ENCODE peak calls at places on chromosome 1, in six cellular contexts. F, J, G, V, C and H are unnamed samples.

GRCh38 chr1:66372522-66373071 is 161.4 kb upstream of the SGIP1 start:
- DNase-seq in C (no peak), G (no peak), J (no peak), V (no peak), F (no peak), H (no peak)

GRCh38 chr1:2210084-2210653 is 15.6 kb upstream of the FAAP20 start:
- DNase-seq in F (no peak), V (no peak), J (no peak), C (no peak), G (no peak), H (no peak)

GRCh38 chr1:111204923-111205723 is 4.7 kb upstream of the DENND2D start:
- DNase-seq in C (no peak), J (no peak), F (no peak), G (no peak), V (no peak), H (no peak)

GRCh38 chr1:193058529-193059281 is 455 bp downstream of the UCHL5 start:
- DNase-seq in F (peak), J (peak), V (peak), G (peak), C (no peak), H (no peak)

GRCh38 chr1:176765608-176766007 is 302.6 kb downstream of the PAPPA2 start:
- DNase-seq in G (no peak), J (no peak), V (no peak), C (no peak), F (no peak), H (no peak)

GRCh38 chr1:114341886-114342285 is 169.1 kb downstream of the TRIM33 start:
- DNase-seq in F (no peak), G (no peak), J (no peak), V (no peak), C (no peak), H (no peak)

GRCh38 chr1:203465943-203466342 is 9.7 kb upstream of the PRELP start:
- DNase-seq in V (no peak), J (no peak), G (no peak), C (no peak), F (peak), H (no peak)

GRCh38 chr1:155022136-155022926 is 11.2 kb downstream of the DCST2 start:
- DNase-seq in V (no peak), F (no peak), G (no peak), J (peak), C (no peak), H (no peak)

GRCh38 chr1:25626018-25626417 is 9.4 kb downstream of the MAN1C1 start:
- DNase-seq in F (no peak), C (no peak), J (no peak), G (no peak), V (no peak), H (no peak)

GRCh38 chr1:103900005-103900404 is 150.3 kb downstream of the AMY1C start:
- DNase-seq in J (no peak), C (no peak), G (no peak), F (no peak), V (no peak), H (no peak)

GRCh38 chr1:198970919-198971318 is 332.1 kb downstream of the PTPRC start:
- DNase-seq in G (no peak), F (no peak), V (no peak), C (peak), J (no peak), H (no peak)

GRCh38 chr1:7113136-7113535 is 327.9 kb downstream of the CAMTA1 start:
- DNase-seq in J (no peak), F (no peak), V (no peak), C (no peak), G (no peak), H (no peak)

GRCh38 chr1:93021539-93022134 is 57.4 kb upstream of the MTF2 start:
- DNase-seq in V (no peak), J (peak), F (peak), C (no peak), G (no peak), H (no peak)

GRCh38 chr1:1788136-1788535 is 9.9 kb upstream of the NADK start:
- DNase-seq in J (no peak), F (no peak), C (no peak), G (no peak), V (no peak), H (no peak)

GRCh38 chr1:3496916-3497315 is 42.5 kb downstream of the ARHGEF16 start:
- DNase-seq in C (no peak), V (no peak), J (no peak), F (no peak), G (no peak), H (no peak)

GRCh38 chr1:39776400-39776713 is 5.2 kb upstream of the OXCT2 start:
- DNase-seq in J (peak), G (no peak), F (no peak), V (no peak), C (no peak), H (no peak)

GRCh38 chr1:78005755-78006154 is 1.0 kb downstream of the DNAJB4 start:
- DNase-seq in J (peak), C (peak), F (peak), V (no peak), G (no peak), H (peak)

GRCh38 chr1:15501208-15502032 is 22.6 kb downstream of the CASP9 start:
- DNase-seq in G (peak), J (peak), V (peak), C (no peak), F (peak), H (no peak)

GRCh38 chr1:97427371-97427770 is 493.5 kb downstream of the DPYD start:
- DNase-seq in F (no peak), J (no peak), V (no peak), C (no peak), G (no peak), H (no peak)

GRCh38 chr1:226004396-226004795 is 5.3 kb upstream of the SDE2 start:
- DNase-seq in C (no peak), F (no peak), G (no peak), V (no peak), J (no peak), H (no peak)

GRCh38 chr1:155648207-155649147 is 38.5 kb downstream of the MSTO1 start:
- DNase-seq in V (no peak), J (peak), F (peak), G (no peak), C (peak), H (peak)

GRCh38 chr1:156914440-156914856 is 6.0 kb upstream of the LRRC71 start:
- DNase-seq in G (no peak), F (no peak), J (peak), C (no peak), V (no peak), H (no peak)

GRCh38 chr1:57600424-57600823 is 176.6 kb upstream of the DAB1 start:
- DNase-seq in F (no peak), G (no peak), C (no peak), V (no peak), J (no peak), H (no peak)

GRCh38 chr1:190477687-190478192 is at the start of gene BRINP3:
- DNase-seq in F (no peak), V (no peak), C (no peak), J (peak), G (no peak), H (no peak)

GRCh38 chr1:111234866-111235265 is 7.4 kb downstream of the CHI3L2 start:
- DNase-seq in J (peak), G (no peak), V (no peak), F (no peak), C (peak), H (no peak)

GRCh38 chr1:14598498-14599172 is at the start of gene KAZN:
- DNase-seq in F (peak), C (no peak), V (no peak), J (peak), G (no peak), H (no peak)